ENCODE peak calls at places on chromosomes 6 and 20, in four cellular contexts. A is H1, L is Panc1, H is HCT116. Q is an unnamed sample.

GRCh38 chr6:84752118-84752850 is 12.1 kb downstream of the TBX18 start:
- DNase-seq in H (no peak), A (no peak), L (no peak), Q (no peak)

GRCh38 chr6:14754636-14755513 is 491.0 kb upstream of the JARID2 start:
- DNase-seq in H (no peak), L (no peak), A (no peak), Q (no peak)

GRCh38 chr6:21996425-21997207 is 300.2 kb downstream of the PRL start:
- DNase-seq in L (no peak), H (no peak), A (no peak), Q (no peak)

GRCh38 chr20:25058797-25059486 is 1.0 kb upstream of the ACSS1 start:
- DNase-seq in H (no peak), L (no peak), A (no peak), Q (no peak)

GRCh38 chr20:46062151-46062550 is 27.6 kb downstream of the NCOA5 start:
- DNase-seq in A (peak), L (no peak), H (no peak), Q (no peak)

GRCh38 chr20:9140172-9140760 is 71.4 kb downstream of the PLCB4 start:
- DNase-seq in A (no peak), H (no peak), L (no peak), Q (no peak)

GRCh38 chr20:51456511-51457280 is 85.8 kb downstream of the NFATC2 start:
- DNase-seq in A (no peak), L (peak), H (peak), Q (no peak)

GRCh38 chr6:117503211-117503610 is 20.7 kb downstream of the DCBLD1 start:
- DNase-seq in H (no peak), L (no peak), A (no peak), Q (no peak)

GRCh38 chr6:121780325-121781313 is 345.2 kb downstream of the GJA1 start:
- DNase-seq in H (peak), L (no peak), A (no peak), Q (no peak)

GRCh38 chr6:86856937-86857563 is 80.3 kb upstream of the HTR1E start:
- DNase-seq in H (peak), L (peak), A (peak), Q (peak)

GRCh38 chr6:111668410-111668809 is 62.7 kb upstream of the TRAF3IP2 start:
- DNase-seq in H (no peak), A (no peak), L (no peak), Q (no peak)

GRCh38 chr6:13667655-13668054 is 44.0 kb downstream of the RANBP9 start:
- DNase-seq in H (no peak), A (no peak), L (no peak), Q (no peak)

GRCh38 chr20:46127396-46128010 is 9.4 kb downstream of the CD40 start:
- DNase-seq in L (no peak), H (no peak), A (no peak), Q (no peak)

GRCh38 chr20:52419205-52419604 is 227.6 kb upstream of the ZFP64 start:
- DNase-seq in L (no peak), A (no peak), H (no peak), Q (no peak)

GRCh38 chr6:135475292-135475886 is 22.2 kb downstream of the AHI1 start:
- DNase-seq in L (no peak), H (no peak), A (no peak), Q (no peak)

GRCh38 chr6:20840675-20841074 is 306.4 kb downstream of the CDKAL1 start:
- DNase-seq in L (no peak), A (no peak), H (no peak), Q (no peak)

GRCh38 chr6:118551063-118551672 is 3.1 kb downstream of the PLN start:
- DNase-seq in H (peak), A (no peak), L (peak), Q (peak)

GRCh38 chr6:106377061-106377540 is 16.6 kb downstream of the CRYBG1 start:
- DNase-seq in L (no peak), H (no peak), A (no peak), Q (no peak)

GRCh38 chr6:119348308-119349040 is 1.1 kb downstream of the MAN1A1 start:
- DNase-seq in H (no peak), A (peak), L (no peak), Q (no peak)

GRCh38 chr6:143027058-143027457 is 33.6 kb upstream of the AIG1 start:
- DNase-seq in L (no peak), H (peak), A (peak), Q (no peak)

GRCh38 chr20:19858972-19859371 is 100.9 kb downstream of the RIN2 start:
- DNase-seq in H (no peak), L (no peak), A (no peak), Q (no peak)

GRCh38 chr6:3237761-3238662 is 10.6 kb upstream of the TUBB2B start:
- DNase-seq in L (no peak), A (no peak), H (no peak), Q (no peak)

GRCh38 chr20:6509375-6509774 is 258.1 kb upstream of the BMP2 start:
- DNase-seq in A (no peak), H (no peak), L (no peak), Q (no peak)

DNA sequence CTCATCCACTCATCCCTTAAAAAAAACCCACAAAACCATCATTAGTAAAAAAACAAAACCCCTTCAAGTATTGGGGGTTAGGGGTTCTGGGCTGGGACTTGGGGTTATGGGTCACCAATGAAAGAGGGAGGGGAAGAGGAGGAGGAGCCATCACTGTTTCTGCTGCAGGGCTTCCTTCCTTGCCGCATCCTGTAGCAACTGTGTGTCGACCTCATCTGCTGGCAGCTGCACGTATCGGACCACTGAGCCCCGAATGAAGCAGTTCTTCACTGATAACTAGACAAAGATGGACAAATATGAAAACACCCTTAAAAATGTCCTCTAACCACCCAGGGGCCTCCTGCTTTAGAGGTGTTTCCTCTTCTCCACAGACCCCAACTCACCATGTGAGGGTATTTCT is 2.1 kb upstream of the VARS1 start:
- DNase-seq in L (no peak), A (no peak), H (no peak), Q (no peak)
- H3K4me3 ChIP-seq in L (no peak), A (no peak), H (no peak), Q (no peak)

DNA sequence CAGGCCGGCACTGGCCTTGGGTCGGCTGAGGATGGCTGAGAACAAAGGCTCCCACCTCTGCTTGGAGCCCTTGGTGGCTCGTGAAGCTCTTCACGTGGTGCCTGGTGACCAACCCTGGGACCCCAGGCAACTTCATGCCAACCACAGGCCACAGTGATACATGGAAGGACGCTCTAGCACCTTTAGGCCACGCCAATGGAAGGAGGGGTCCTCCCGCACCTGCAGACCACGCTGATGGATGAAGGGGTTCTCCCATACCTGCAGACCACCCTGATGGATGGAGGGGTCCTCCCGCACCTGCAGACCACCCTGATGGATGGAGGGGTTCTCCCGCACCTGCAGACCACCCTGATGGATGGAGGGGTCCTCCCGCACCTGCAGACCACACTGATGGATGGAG is 62.5 kb downstream of the ERMARD start:
- DNase-seq in L (no peak), H (no peak), A (no peak), Q (no peak)
- H3K27ac ChIP-seq in L (no peak), H (no peak), A (no peak), Q (no peak)

GRCh38 chr6:30913721-30914075 is 340 bp upstream of the VARS2 start:
- DNase-seq in A (no peak), H (no peak), L (no peak), Q (no peak)
- H3K4me3 ChIP-seq in A (peak), H (peak), L (peak), Q (peak)

GRCh38 chr20:44431118-44431501 is 44.6 kb upstream of the TTPAL start:
- DNase-seq in A (no peak), L (no peak), H (no peak), Q (no peak)
- H3K27ac ChIP-seq in A (no peak), L (no peak), H (no peak), Q (no peak)

GRCh38 chr6:19452495-19452894 is 384.7 kb upstream of the ID4 start:
- DNase-seq in H (no peak), A (no peak), L (no peak), Q (no peak)
- H3K4me3 ChIP-seq in H (no peak), A (no peak), L (no peak), Q (no peak)

DNA sequence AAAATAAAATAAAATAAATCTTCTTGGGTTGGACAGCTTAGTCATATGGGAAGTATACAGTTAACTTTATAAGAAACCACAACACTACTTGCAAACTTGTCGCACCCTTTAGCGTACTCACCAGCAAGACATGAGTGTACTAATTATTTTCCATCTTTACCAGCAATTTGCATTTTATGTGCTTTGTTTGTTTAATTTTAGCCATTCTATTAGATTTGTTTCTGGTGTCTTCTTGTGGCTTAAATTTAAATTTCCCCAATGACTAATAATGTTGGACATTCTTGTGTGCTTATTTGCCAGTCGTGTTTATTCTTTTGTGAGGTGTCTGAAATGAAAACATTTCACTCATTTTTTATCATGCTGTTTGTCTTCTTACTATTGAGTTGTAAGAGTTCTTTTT is 1172.2 kb upstream of the CITED2 start:
- DNase-seq in L (no peak), A (no peak), H (no peak), Q (no peak)
- H3K27ac ChIP-seq in L (no peak), A (no peak), H (no peak), Q (no peak)

GRCh38 chr6:150465610-150466009 is 96.8 kb downstream of the IYD start:
- DNase-seq in L (no peak), H (no peak), A (no peak), Q (no peak)

GRCh38 chr6:150471276-150471675 is 102.5 kb downstream of the IYD start:
- DNase-seq in H (no peak), A (no peak), L (no peak), Q (no peak)

GRCh38 chr6:150466196-150466595 is 97.4 kb downstream of the IYD start:
- DNase-seq in A (no peak), H (no peak), L (no peak), Q (no peak)

GRCh38 chr6:150464966-150465365 is 96.2 kb downstream of the IYD start:
- DNase-seq in A (no peak), H (no peak), L (no peak), Q (no peak)

DNA sequence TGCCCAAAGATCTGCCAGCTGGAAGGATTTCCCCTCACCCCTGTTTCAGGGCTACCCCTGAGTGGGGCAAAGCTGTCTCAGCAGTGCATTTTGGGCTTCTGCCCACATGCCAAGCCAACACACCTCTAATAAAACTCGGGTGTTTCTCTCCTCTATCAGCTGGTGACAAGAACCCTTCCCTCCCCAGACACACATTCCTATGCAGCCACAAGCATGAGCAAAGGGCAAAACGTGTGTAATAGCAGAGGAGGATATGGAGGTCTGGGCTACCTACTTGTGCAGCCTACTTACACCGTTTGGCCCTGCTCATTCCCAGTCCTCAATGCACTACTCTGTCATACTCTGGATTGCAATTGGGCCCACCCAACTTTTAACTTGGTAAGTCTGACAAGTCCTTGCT is 101.3 kb downstream of the IYD start:
- DNase-seq in A (no peak), H (no peak), L (no peak), Q (no peak)
- H3K4me3 ChIP-seq in A (no peak), H (no peak), L (no peak), Q (no peak)

GRCh38 chr6:17994019-17994418 is 6.6 kb upstream of the KIF13A start:
- DNase-seq in H (no peak), L (no peak), A (no peak), Q (no peak)
- H3K27ac ChIP-seq in H (no peak), L (no peak), A (no peak), Q (no peak)

GRCh38 chr20:33093582-33093981 is 14.1 kb downstream of the BPIFB4 start:
- DNase-seq in L (no peak), H (no peak), A (no peak), Q (no peak)

GRCh38 chr20:33092361-33092760 is 12.9 kb downstream of the BPIFB4 start:
- DNase-seq in L (no peak), A (no peak), H (no peak), Q (no peak)

GRCh38 chr20:33093074-33093473 is 13.6 kb downstream of the BPIFB4 start:
- DNase-seq in L (no peak), H (no peak), A (no peak), Q (no peak)

GRCh38 chr20:33096921-33097320 is 17.5 kb downstream of the BPIFB4 start:
- DNase-seq in A (no peak), L (no peak), H (no peak), Q (no peak)

GRCh38 chr20:33095249-33095648 is 15.8 kb downstream of the BPIFB4 start:
- DNase-seq in A (no peak), L (no peak), H (no peak), Q (no peak)
- H3K4me3 ChIP-seq in A (no peak), L (no peak), H (no peak), Q (no peak)

DNA sequence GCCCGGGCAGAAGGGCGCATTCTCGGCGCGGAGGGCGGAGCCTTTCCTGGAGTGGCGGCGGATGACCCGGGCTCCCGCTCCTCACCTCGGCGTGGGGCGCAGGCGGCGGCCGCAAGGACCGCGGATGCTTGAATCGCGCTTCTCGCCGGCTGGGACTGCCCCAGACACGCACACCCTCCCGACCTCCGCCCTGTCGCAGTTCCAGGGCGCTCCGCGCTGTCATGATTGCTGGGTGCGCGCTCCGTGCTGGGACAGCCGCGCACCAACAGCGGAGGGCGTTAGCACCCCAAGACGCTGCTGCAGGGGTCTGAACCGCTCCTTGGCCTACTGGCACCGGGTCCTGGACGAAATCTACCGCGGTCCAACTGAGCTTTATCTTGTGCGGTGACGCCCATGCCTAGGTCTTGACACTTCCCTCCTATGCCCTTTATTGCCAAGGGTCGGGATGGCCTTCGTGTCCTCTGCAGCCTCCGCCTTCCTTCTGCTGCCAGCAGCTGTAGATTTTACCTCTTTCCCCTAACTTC is 43.3 kb downstream of the IRAK1BP1 start:
- DNase-seq in L (no peak), A (peak), H (no peak), Q (no peak)
- H3K27ac ChIP-seq in L (no peak), A (no peak), H (no peak), Q (no peak)

Q was measured in SK-N-MC.